ENCODE peak calls at places on chromosomes 11 and 22, in six cellular contexts. Y, O, G, A, X and L are unnamed samples.

GRCh38 chr22:19797631-19798319 is 37.2 kb downstream of the TBX1 start:
- DNase-seq in O (peak), G (no peak), Y (no peak), X (no peak), A (no peak), L (no peak)

GRCh38 chr11:12893787-12894672 is 115.1 kb upstream of the RASSF10 start:
- DNase-seq in G (no peak), A (peak), X (no peak), O (peak), Y (peak), L (peak)

GRCh38 chr11:88131764-88132470 is 43.3 kb downstream of the RAB38 start:
- DNase-seq in X (no peak), A (no peak), Y (no peak), G (no peak), O (no peak), L (no peak)

GRCh38 chr11:5154657-5155056 is at the start of gene OR52A1:
- DNase-seq in G (no peak), X (no peak), O (no peak), A (no peak), Y (no peak), L (no peak)

GRCh38 chr11:11985954-11986949 is 22.2 kb downstream of the DKK3 start:
- DNase-seq in O (no peak), X (no peak), Y (no peak), A (no peak), G (no peak), L (no peak)

GRCh38 chr11:27008811-27009535 is 15.1 kb downstream of the FIBIN start:
- DNase-seq in Y (no peak), O (no peak), A (no peak), X (no peak), G (no peak), L (no peak)

GRCh38 chr11:1219836-1220810 is 2.7 kb upstream of the MUC5B start:
- DNase-seq in X (no peak), G (no peak), Y (no peak), O (peak), A (peak), L (no peak)

GRCh38 chr11:34364102-34364501 is 6.3 kb upstream of the ABTB2 start:
- DNase-seq in A (no peak), O (no peak), G (no peak), Y (no peak), X (no peak), L (no peak)

GRCh38 chr11:798093-798713 is at the start of gene SLC25A22:
- DNase-seq in G (no peak), O (peak), Y (peak), X (peak), A (peak), L (peak)

GRCh38 chr22:23128269-23129108 is 13.3 kb downstream of the RSPH14 start:
- DNase-seq in G (no peak), Y (peak), X (peak), O (peak), A (peak), L (peak)

GRCh38 chr11:46338636-46338987 is 8.7 kb upstream of the DGKZ start:
- DNase-seq in Y (no peak), X (no peak), G (no peak), O (no peak), A (peak), L (no peak)

GRCh38 chr11:34068098-34068497 is 16.6 kb downstream of the CAPRIN1 start:
- DNase-seq in O (no peak), Y (no peak), A (peak), X (no peak), G (no peak), L (peak)

GRCh38 chr11:130726234-130726559 is 190.1 kb downstream of the SNX19 start:
- DNase-seq in X (no peak), Y (no peak), O (peak), G (no peak), A (peak), L (peak)

GRCh38 chr11:32087602-32088001 is 3.3 kb upstream of the RCN1 start:
- DNase-seq in X (no peak), O (no peak), A (peak), Y (no peak), G (no peak), L (peak)

GRCh38 chr11:11620251-11620965 is 1.4 kb downstream of the GALNT18 start:
- DNase-seq in A (no peak), Y (peak), G (no peak), O (peak), X (no peak), L (peak)